ENCODE peak calls at places on chromosomes 3 and 15, in nine cellular contexts. One of them, this sample, is unnamed. For H3K4me1 and H3K9me3, the result is how much of the 10 kb centered on the place peaks cover.

GRCh38 chr3:105401691-105402149 is 35.0 kb downstream of the ALCAM start:
- DNase-seq in psoas muscle: no peak
- DNase-seq in IMR-90: peak
- DNase-seq in lung: no peak
- DNase-seq in A549: no peak
- DNase-seq in left lung: no peak
- DNase-seq in fibroblast of lung: peak
- DNase-seq in kidney: no peak
- DNase-seq in GM23248: peak
- DNase-seq in this sample: no peak

GRCh38 chr3:45244356-45244755 is 18.3 kb upstream of the TMEM158 start:
- DNase-seq in kidney: no peak
- DNase-seq in IMR-90: no peak
- DNase-seq in A549: no peak
- DNase-seq in lung: no peak
- DNase-seq in fibroblast of lung: no peak
- DNase-seq in psoas muscle: no peak
- DNase-seq in GM23248: peak
- DNase-seq in left lung: no peak
- DNase-seq in this sample: no peak

GRCh38 chr15:31504462-31504839 is 177.8 kb downstream of the KLF13 start:
- DNase-seq in lung: peak
- DNase-seq in fibroblast of lung: no peak
- DNase-seq in kidney: no peak
- DNase-seq in left lung: no peak
- DNase-seq in IMR-90: no peak
- DNase-seq in psoas muscle: no peak
- DNase-seq in GM23248: no peak
- DNase-seq in A549: no peak
- DNase-seq in this sample: no peak

GRCh38 chr15:29934251-29934650 is 112.0 kb upstream of the TJP1 start:
- DNase-seq in lung: no peak
- DNase-seq in psoas muscle: no peak
- DNase-seq in left lung: no peak
- DNase-seq in fibroblast of lung: peak
- DNase-seq in kidney: no peak
- DNase-seq in GM23248: peak
- DNase-seq in IMR-90: peak
- DNase-seq in A549: peak
- DNase-seq in this sample: no peak

GRCh38 chr15:39511000-39511914 is 69.6 kb upstream of the THBS1 start:
- DNase-seq in lung: no peak
- DNase-seq in IMR-90: peak
- DNase-seq in A549: no peak
- DNase-seq in psoas muscle: peak
- DNase-seq in fibroblast of lung: peak
- DNase-seq in GM23248: peak
- DNase-seq in kidney: peak
- DNase-seq in left lung: no peak
- DNase-seq in this sample: peak

GRCh38 chr15:101025896-101026631 is 106.9 kb downstream of the LRRK1 start:
- DNase-seq in lung: peak
- DNase-seq in psoas muscle: no peak
- DNase-seq in fibroblast of lung: no peak
- DNase-seq in A549: no peak
- DNase-seq in IMR-90: no peak
- DNase-seq in kidney: peak
- DNase-seq in GM23248: no peak
- DNase-seq in left lung: no peak
- DNase-seq in this sample: peak

GRCh38 chr15:75620043-75620775 is 5.3 kb downstream of the SNUPN start:
- DNase-seq in A549: no peak
- DNase-seq in kidney: no peak
- DNase-seq in lung: no peak
- DNase-seq in fibroblast of lung: peak
- DNase-seq in IMR-90: peak
- DNase-seq in psoas muscle: no peak
- DNase-seq in GM23248: peak
- DNase-seq in left lung: no peak
- DNase-seq in this sample: no peak

GRCh38 chr3:197465996-197466549 is 89.7 kb downstream of the BDH1 start:
- DNase-seq in lung: no peak
- DNase-seq in kidney: no peak
- DNase-seq in psoas muscle: no peak
- DNase-seq in left lung: no peak
- DNase-seq in IMR-90: peak
- DNase-seq in GM23248: peak
- DNase-seq in A549: no peak
- DNase-seq in fibroblast of lung: peak
- DNase-seq in this sample: no peak

GRCh38 chr15:57196865-57197264 is 179.4 kb upstream of the CGNL1 start:
- DNase-seq in IMR-90: peak
- DNase-seq in fibroblast of lung: no peak
- DNase-seq in psoas muscle: no peak
- DNase-seq in GM23248: peak
- DNase-seq in kidney: no peak
- DNase-seq in A549: no peak
- DNase-seq in lung: no peak
- DNase-seq in left lung: no peak
- DNase-seq in this sample: no peak

GRCh38 chr3:106337116-106337515 is 468.3 kb upstream of the CBLB start:
- DNase-seq in left lung: no peak
- DNase-seq in kidney: no peak
- DNase-seq in IMR-90: peak
- DNase-seq in psoas muscle: no peak
- DNase-seq in lung: no peak
- DNase-seq in A549: no peak
- DNase-seq in GM23248: peak
- DNase-seq in fibroblast of lung: peak
- DNase-seq in this sample: no peak

GRCh38 chr3:12549971-12550760 is 4.9 kb upstream of the MKRN2OS start:
- DNase-seq in IMR-90: no peak
- DNase-seq in A549: no peak
- DNase-seq in lung: no peak
- DNase-seq in psoas muscle: no peak
- DNase-seq in kidney: no peak
- DNase-seq in fibroblast of lung: no peak
- DNase-seq in left lung: no peak
- DNase-seq in GM23248: no peak
- DNase-seq in this sample: no peak

GRCh38 chr15:41256577-41257038 is 25.5 kb downstream of the CHP1 start:
- DNase-seq in A549: peak
- DNase-seq in fibroblast of lung: peak
- DNase-seq in kidney: no peak
- DNase-seq in GM23248: no peak
- DNase-seq in IMR-90: no peak
- DNase-seq in psoas muscle: no peak
- DNase-seq in left lung: no peak
- DNase-seq in lung: peak
- DNase-seq in this sample: no peak

GRCh38 chr3:107064445-107065060 is 312.7 kb upstream of the CCDC54 start:
- DNase-seq in IMR-90: peak
- DNase-seq in kidney: no peak
- DNase-seq in lung: peak
- DNase-seq in fibroblast of lung: peak
- DNase-seq in A549: peak
- DNase-seq in left lung: no peak
- DNase-seq in psoas muscle: peak
- DNase-seq in GM23248: peak
- DNase-seq in this sample: peak

GRCh38 chr3:101926594-101927105 is 77.3 kb downstream of the NFKBIZ start:
- DNase-seq in fibroblast of lung: peak
- DNase-seq in psoas muscle: no peak
- DNase-seq in kidney: no peak
- DNase-seq in A549: no peak
- DNase-seq in lung: no peak
- DNase-seq in IMR-90: no peak
- DNase-seq in GM23248: peak
- DNase-seq in left lung: no peak
- DNase-seq in this sample: no peak

GRCh38 chr15:64379216-64379960 is 1.9 kb downstream of the PCLAF start:
- DNase-seq in left lung: no peak
- DNase-seq in psoas muscle: no peak
- DNase-seq in lung: no peak
- DNase-seq in fibroblast of lung: peak
- DNase-seq in A549: no peak
- DNase-seq in kidney: no peak
- DNase-seq in IMR-90: no peak
- DNase-seq in GM23248: peak
- DNase-seq in this sample: no peak

GRCh38 chr3:109804697-109805096 is 467.4 kb upstream of the DPPA4 start:
- DNase-seq in lung: no peak
- DNase-seq in psoas muscle: no peak
- DNase-seq in fibroblast of lung: no peak
- DNase-seq in kidney: no peak
- DNase-seq in A549: no peak
- DNase-seq in left lung: no peak
- DNase-seq in GM23248: no peak
- DNase-seq in IMR-90: no peak
- DNase-seq in this sample: no peak

GRCh38 chr15:33454996-33455395 is 144.2 kb downstream of the RYR3 start:
- DNase-seq in left lung: no peak
- DNase-seq in IMR-90: no peak
- DNase-seq in fibroblast of lung: no peak
- DNase-seq in A549: no peak
- DNase-seq in GM23248: no peak
- DNase-seq in psoas muscle: no peak
- DNase-seq in lung: no peak
- DNase-seq in kidney: no peak
- DNase-seq in this sample: no peak

GRCh38 chr15:64703632-64703959 is 71.8 kb downstream of the RBPMS2 start:
- DNase-seq in kidney: no peak
- DNase-seq in A549: peak
- DNase-seq in fibroblast of lung: no peak
- DNase-seq in psoas muscle: no peak
- DNase-seq in lung: no peak
- DNase-seq in GM23248: no peak
- DNase-seq in left lung: no peak
- DNase-seq in IMR-90: no peak
- DNase-seq in this sample: no peak

GRCh38 chr3:181839915-181840295 is 128.2 kb downstream of the SOX2 start:
- DNase-seq in GM23248: no peak
- DNase-seq in fibroblast of lung: peak
- DNase-seq in lung: no peak
- DNase-seq in left lung: no peak
- DNase-seq in IMR-90: no peak
- DNase-seq in psoas muscle: no peak
- DNase-seq in A549: no peak
- DNase-seq in kidney: no peak
- DNase-seq in this sample: no peak
- H3K4me1 ChIP-seq in GM23248: under half
- H3K4me1 ChIP-seq in fibroblast of lung: under half
- H3K4me1 ChIP-seq in lung: under half
- H3K4me1 ChIP-seq in left lung: under half
- H3K4me1 ChIP-seq in IMR-90: under half
- H3K4me1 ChIP-seq in psoas muscle: under half
- H3K4me1 ChIP-seq in A549: under half
- H3K4me1 ChIP-seq in kidney: under half
- H3K4me1 ChIP-seq in this sample: under half

GRCh38 chr15:60392986-60393811 is 4.6 kb downstream of the ANXA2 start:
- DNase-seq in psoas muscle: peak
- DNase-seq in lung: peak
- DNase-seq in GM23248: peak
- DNase-seq in left lung: no peak
- DNase-seq in kidney: peak
- DNase-seq in fibroblast of lung: peak
- DNase-seq in A549: peak
- DNase-seq in IMR-90: peak
- DNase-seq in this sample: peak
- H3K4me3 ChIP-seq in psoas muscle: peak
- H3K4me3 ChIP-seq in lung: no peak
- H3K4me3 ChIP-seq in GM23248: peak
- H3K4me3 ChIP-seq in left lung: peak
- H3K4me3 ChIP-seq in kidney: peak
- H3K4me3 ChIP-seq in fibroblast of lung: peak
- H3K4me3 ChIP-seq in A549: peak
- H3K4me3 ChIP-seq in IMR-90: no peak
- H3K4me3 ChIP-seq in this sample: no peak

GRCh38 chr3:33523093-33523667 is 83.0 kb upstream of the UBP1 start:
- DNase-seq in IMR-90: no peak
- DNase-seq in kidney: no peak
- DNase-seq in fibroblast of lung: no peak
- DNase-seq in A549: no peak
- DNase-seq in left lung: no peak
- DNase-seq in psoas muscle: no peak
- DNase-seq in GM23248: no peak
- DNase-seq in lung: no peak
- DNase-seq in this sample: no peak

GRCh38 chr3:33525232-33525631 is 85.0 kb upstream of the UBP1 start:
- DNase-seq in A549: no peak
- DNase-seq in fibroblast of lung: no peak
- DNase-seq in kidney: no peak
- DNase-seq in lung: no peak
- DNase-seq in psoas muscle: no peak
- DNase-seq in GM23248: no peak
- DNase-seq in left lung: no peak
- DNase-seq in IMR-90: no peak
- DNase-seq in this sample: no peak

DNA sequence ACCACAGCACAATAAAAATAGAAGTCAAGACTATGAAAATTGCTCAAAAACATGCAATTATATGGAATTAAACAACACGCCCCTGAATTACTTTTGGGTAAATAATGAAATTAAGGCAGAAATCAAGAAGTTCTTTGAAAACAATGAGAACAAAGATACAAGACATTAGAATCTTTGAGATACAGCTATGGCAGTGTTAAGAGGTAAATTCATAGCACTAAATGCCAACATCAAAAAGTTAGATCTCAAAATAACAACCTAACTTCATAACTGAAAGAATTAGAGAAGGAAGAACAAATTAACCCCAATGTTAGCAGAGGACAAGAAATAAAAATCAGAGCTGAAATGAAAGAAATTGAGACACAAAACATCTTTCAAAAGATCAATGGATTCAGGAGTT is 86.6 kb upstream of the UBP1 start:
- DNase-seq in A549: no peak
- DNase-seq in IMR-90: no peak
- DNase-seq in kidney: no peak
- DNase-seq in left lung: no peak
- DNase-seq in GM23248: no peak
- DNase-seq in fibroblast of lung: no peak
- DNase-seq in psoas muscle: no peak
- DNase-seq in lung: no peak
- DNase-seq in this sample: no peak
- H3K9me3 ChIP-seq in A549: under half
- H3K9me3 ChIP-seq in IMR-90: under half
- H3K9me3 ChIP-seq in kidney: under half
- H3K9me3 ChIP-seq in left lung: under half
- H3K9me3 ChIP-seq in GM23248: under half
- H3K9me3 ChIP-seq in fibroblast of lung: under half
- H3K9me3 ChIP-seq in psoas muscle: under half
- H3K9me3 ChIP-seq in lung: under half
- H3K9me3 ChIP-seq in this sample: under half

DNA sequence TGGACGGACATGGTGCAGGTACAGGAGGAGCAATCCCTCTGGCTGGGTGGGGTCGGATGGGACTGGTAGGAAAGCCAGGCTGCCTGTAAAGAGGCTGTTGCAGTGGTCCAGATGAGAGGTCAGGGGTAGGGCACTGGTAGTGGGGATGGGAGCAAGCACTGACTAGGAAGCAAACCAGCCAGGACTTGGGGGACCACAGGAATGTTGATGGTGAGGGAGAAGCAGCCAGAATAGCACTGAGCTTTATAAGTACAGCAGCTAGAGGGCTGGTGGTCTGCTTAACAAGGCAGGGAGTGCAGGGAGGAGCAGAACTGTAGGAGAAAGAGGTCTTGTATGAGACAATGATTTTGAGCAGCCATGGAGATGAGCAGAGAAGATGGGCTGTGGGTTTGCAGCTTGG is 38.7 kb upstream of the PTPN23 start:
- DNase-seq in fibroblast of lung: peak
- DNase-seq in kidney: no peak
- DNase-seq in psoas muscle: no peak
- DNase-seq in GM23248: no peak
- DNase-seq in A549: no peak
- DNase-seq in IMR-90: no peak
- DNase-seq in left lung: no peak
- DNase-seq in lung: no peak
- DNase-seq in this sample: no peak
- H3K4me1 ChIP-seq in fibroblast of lung: under half
- H3K4me1 ChIP-seq in kidney: under half
- H3K4me1 ChIP-seq in psoas muscle: under half
- H3K4me1 ChIP-seq in GM23248: under half
- H3K4me1 ChIP-seq in A549: under half
- H3K4me1 ChIP-seq in IMR-90: under half
- H3K4me1 ChIP-seq in left lung: under half
- H3K4me1 ChIP-seq in lung: under half
- H3K4me1 ChIP-seq in this sample: under half